ENCODE peak calls at places on chromosomes 2 and 18, in nine cellular contexts. One of them, this sample, is unnamed.

GRCh38 chr2:98911376-98912154 is 24.5 kb downstream of the CRACDL start:
- DNase-seq in activated CD8-positive, alpha-beta memory T cell treated with anti-CD3 and anti-CD28 coated beads for 48 hours: no peak
- DNase-seq in ecto neural progenitor cell: peak
- DNase-seq in SJSA1: no peak
- DNase-seq in iris pigment epithelial cell: peak
- DNase-seq in thoracic aorta: no peak
- DNase-seq in Right ventricle myocardium superior: no peak
- DNase-seq in activated T-cell treated with anti-CD3 and anti-CD28 coated beads for 1 hour: no peak
- DNase-seq in neural crest cell: no peak
- DNase-seq in this sample: no peak

GRCh38 chr2:26123426-26123825 is 49.5 kb upstream of the GAREM2 start:
- DNase-seq in SJSA1: no peak
- DNase-seq in ecto neural progenitor cell: no peak
- DNase-seq in activated T-cell treated with anti-CD3 and anti-CD28 coated beads for 1 hour: no peak
- DNase-seq in Right ventricle myocardium superior: no peak
- DNase-seq in iris pigment epithelial cell: no peak
- DNase-seq in activated CD8-positive, alpha-beta memory T cell treated with anti-CD3 and anti-CD28 coated beads for 48 hours: no peak
- DNase-seq in thoracic aorta: no peak
- DNase-seq in neural crest cell: no peak
- DNase-seq in this sample: no peak

GRCh38 chr18:21740474-21740723 is 193 bp upstream of the MIB1 start:
- DNase-seq in neural crest cell: no peak
- DNase-seq in activated CD8-positive, alpha-beta memory T cell treated with anti-CD3 and anti-CD28 coated beads for 48 hours: no peak
- DNase-seq in ecto neural progenitor cell: no peak
- DNase-seq in thoracic aorta: no peak
- DNase-seq in iris pigment epithelial cell: peak
- DNase-seq in activated T-cell treated with anti-CD3 and anti-CD28 coated beads for 1 hour: no peak
- DNase-seq in Right ventricle myocardium superior: peak
- DNase-seq in SJSA1: no peak
- DNase-seq in this sample: no peak

GRCh38 chr2:38535745-38536506 is 66.8 kb downstream of the HNRNPLL start:
- DNase-seq in activated T-cell treated with anti-CD3 and anti-CD28 coated beads for 1 hour: peak
- DNase-seq in thoracic aorta: no peak
- DNase-seq in iris pigment epithelial cell: peak
- DNase-seq in neural crest cell: peak
- DNase-seq in Right ventricle myocardium superior: peak
- DNase-seq in ecto neural progenitor cell: peak
- DNase-seq in activated CD8-positive, alpha-beta memory T cell treated with anti-CD3 and anti-CD28 coated beads for 48 hours: peak
- DNase-seq in SJSA1: peak
- DNase-seq in this sample: peak

GRCh38 chr2:58010599-58010998 is 36.0 kb upstream of the VRK2 start:
- DNase-seq in activated CD8-positive, alpha-beta memory T cell treated with anti-CD3 and anti-CD28 coated beads for 48 hours: no peak
- DNase-seq in thoracic aorta: no peak
- DNase-seq in iris pigment epithelial cell: no peak
- DNase-seq in SJSA1: no peak
- DNase-seq in ecto neural progenitor cell: no peak
- DNase-seq in neural crest cell: no peak
- DNase-seq in Right ventricle myocardium superior: no peak
- DNase-seq in activated T-cell treated with anti-CD3 and anti-CD28 coated beads for 1 hour: no peak
- DNase-seq in this sample: no peak

GRCh38 chr2:51722311-51722710 is 690.4 kb upstream of the NRXN1 start:
- DNase-seq in SJSA1: no peak
- DNase-seq in thoracic aorta: no peak
- DNase-seq in activated CD8-positive, alpha-beta memory T cell treated with anti-CD3 and anti-CD28 coated beads for 48 hours: no peak
- DNase-seq in Right ventricle myocardium superior: no peak
- DNase-seq in ecto neural progenitor cell: no peak
- DNase-seq in iris pigment epithelial cell: peak
- DNase-seq in neural crest cell: no peak
- DNase-seq in activated T-cell treated with anti-CD3 and anti-CD28 coated beads for 1 hour: no peak
- DNase-seq in this sample: no peak

GRCh38 chr2:7111626-7112025 is 194.4 kb downstream of the RNF144A start:
- DNase-seq in activated CD8-positive, alpha-beta memory T cell treated with anti-CD3 and anti-CD28 coated beads for 48 hours: no peak
- DNase-seq in Right ventricle myocardium superior: no peak
- DNase-seq in iris pigment epithelial cell: no peak
- DNase-seq in thoracic aorta: no peak
- DNase-seq in ecto neural progenitor cell: no peak
- DNase-seq in activated T-cell treated with anti-CD3 and anti-CD28 coated beads for 1 hour: no peak
- DNase-seq in SJSA1: no peak
- DNase-seq in neural crest cell: no peak
- DNase-seq in this sample: no peak

GRCh38 chr2:27664245-27664574 is 521 bp downstream of the SLC4A1AP start:
- DNase-seq in activated CD8-positive, alpha-beta memory T cell treated with anti-CD3 and anti-CD28 coated beads for 48 hours: no peak
- DNase-seq in ecto neural progenitor cell: no peak
- DNase-seq in iris pigment epithelial cell: no peak
- DNase-seq in thoracic aorta: no peak
- DNase-seq in Right ventricle myocardium superior: no peak
- DNase-seq in activated T-cell treated with anti-CD3 and anti-CD28 coated beads for 1 hour: peak
- DNase-seq in neural crest cell: no peak
- DNase-seq in SJSA1: no peak
- DNase-seq in this sample: no peak

GRCh38 chr18:78293516-78293915 is 686.1 kb upstream of the SALL3 start:
- DNase-seq in activated CD8-positive, alpha-beta memory T cell treated with anti-CD3 and anti-CD28 coated beads for 48 hours: no peak
- DNase-seq in Right ventricle myocardium superior: no peak
- DNase-seq in neural crest cell: no peak
- DNase-seq in thoracic aorta: no peak
- DNase-seq in iris pigment epithelial cell: no peak
- DNase-seq in activated T-cell treated with anti-CD3 and anti-CD28 coated beads for 1 hour: no peak
- DNase-seq in SJSA1: no peak
- DNase-seq in ecto neural progenitor cell: no peak
- DNase-seq in this sample: no peak

GRCh38 chr2:173808676-173809075 is 156.5 kb downstream of the SP3 start:
- DNase-seq in SJSA1: no peak
- DNase-seq in activated T-cell treated with anti-CD3 and anti-CD28 coated beads for 1 hour: no peak
- DNase-seq in Right ventricle myocardium superior: no peak
- DNase-seq in activated CD8-positive, alpha-beta memory T cell treated with anti-CD3 and anti-CD28 coated beads for 48 hours: no peak
- DNase-seq in thoracic aorta: no peak
- DNase-seq in iris pigment epithelial cell: no peak
- DNase-seq in neural crest cell: no peak
- DNase-seq in ecto neural progenitor cell: no peak
- DNase-seq in this sample: no peak

GRCh38 chr18:3442894-3443293 is 7.1 kb upstream of the TGIF1 start:
- DNase-seq in ecto neural progenitor cell: no peak
- DNase-seq in Right ventricle myocardium superior: no peak
- DNase-seq in thoracic aorta: no peak
- DNase-seq in neural crest cell: no peak
- DNase-seq in activated T-cell treated with anti-CD3 and anti-CD28 coated beads for 1 hour: no peak
- DNase-seq in SJSA1: no peak
- DNase-seq in activated CD8-positive, alpha-beta memory T cell treated with anti-CD3 and anti-CD28 coated beads for 48 hours: no peak
- DNase-seq in iris pigment epithelial cell: no peak
- DNase-seq in this sample: no peak

GRCh38 chr2:46268196-46268595 is 29.0 kb upstream of the EPAS1 start:
- DNase-seq in neural crest cell: no peak
- DNase-seq in ecto neural progenitor cell: no peak
- DNase-seq in Right ventricle myocardium superior: no peak
- DNase-seq in iris pigment epithelial cell: peak
- DNase-seq in SJSA1: no peak
- DNase-seq in activated CD8-positive, alpha-beta memory T cell treated with anti-CD3 and anti-CD28 coated beads for 48 hours: no peak
- DNase-seq in activated T-cell treated with anti-CD3 and anti-CD28 coated beads for 1 hour: no peak
- DNase-seq in thoracic aorta: no peak
- DNase-seq in this sample: no peak

GRCh38 chr2:31429759-31430438 is 15.4 kb upstream of the XDH start:
- DNase-seq in activated T-cell treated with anti-CD3 and anti-CD28 coated beads for 1 hour: peak
- DNase-seq in activated CD8-positive, alpha-beta memory T cell treated with anti-CD3 and anti-CD28 coated beads for 48 hours: no peak
- DNase-seq in ecto neural progenitor cell: no peak
- DNase-seq in Right ventricle myocardium superior: no peak
- DNase-seq in neural crest cell: no peak
- DNase-seq in SJSA1: no peak
- DNase-seq in iris pigment epithelial cell: peak
- DNase-seq in thoracic aorta: no peak
- DNase-seq in this sample: no peak

GRCh38 chr2:241983571-241984270 is 114.2 kb downstream of the RTP5 start:
- DNase-seq in iris pigment epithelial cell: no peak
- DNase-seq in activated T-cell treated with anti-CD3 and anti-CD28 coated beads for 1 hour: no peak
- DNase-seq in activated CD8-positive, alpha-beta memory T cell treated with anti-CD3 and anti-CD28 coated beads for 48 hours: no peak
- DNase-seq in thoracic aorta: no peak
- DNase-seq in ecto neural progenitor cell: no peak
- DNase-seq in neural crest cell: no peak
- DNase-seq in SJSA1: no peak
- DNase-seq in Right ventricle myocardium superior: no peak
- DNase-seq in this sample: no peak

GRCh38 chr18:42417189-42417588 is 462.2 kb downstream of the PIK3C3 start:
- DNase-seq in ecto neural progenitor cell: no peak
- DNase-seq in activated T-cell treated with anti-CD3 and anti-CD28 coated beads for 1 hour: no peak
- DNase-seq in Right ventricle myocardium superior: no peak
- DNase-seq in neural crest cell: no peak
- DNase-seq in iris pigment epithelial cell: no peak
- DNase-seq in SJSA1: no peak
- DNase-seq in activated CD8-positive, alpha-beta memory T cell treated with anti-CD3 and anti-CD28 coated beads for 48 hours: no peak
- DNase-seq in thoracic aorta: no peak
- DNase-seq in this sample: no peak

GRCh38 chr2:128438091-128438490 is 119.4 kb upstream of the HS6ST1 start:
- DNase-seq in SJSA1: no peak
- DNase-seq in activated CD8-positive, alpha-beta memory T cell treated with anti-CD3 and anti-CD28 coated beads for 48 hours: no peak
- DNase-seq in iris pigment epithelial cell: no peak
- DNase-seq in ecto neural progenitor cell: peak
- DNase-seq in Right ventricle myocardium superior: no peak
- DNase-seq in activated T-cell treated with anti-CD3 and anti-CD28 coated beads for 1 hour: no peak
- DNase-seq in thoracic aorta: no peak
- DNase-seq in neural crest cell: no peak
- DNase-seq in this sample: no peak

GRCh38 chr2:24816884-24817283 is 23.7 kb downstream of the CENPO start:
- DNase-seq in neural crest cell: no peak
- DNase-seq in ecto neural progenitor cell: no peak
- DNase-seq in Right ventricle myocardium superior: no peak
- DNase-seq in activated CD8-positive, alpha-beta memory T cell treated with anti-CD3 and anti-CD28 coated beads for 48 hours: no peak
- DNase-seq in thoracic aorta: no peak
- DNase-seq in SJSA1: peak
- DNase-seq in activated T-cell treated with anti-CD3 and anti-CD28 coated beads for 1 hour: no peak
- DNase-seq in iris pigment epithelial cell: peak
- DNase-seq in this sample: no peak

GRCh38 chr18:22482948-22483347 is 65.2 kb upstream of the CTAGE1 start:
- DNase-seq in SJSA1: no peak
- DNase-seq in Right ventricle myocardium superior: no peak
- DNase-seq in ecto neural progenitor cell: no peak
- DNase-seq in thoracic aorta: no peak
- DNase-seq in activated CD8-positive, alpha-beta memory T cell treated with anti-CD3 and anti-CD28 coated beads for 48 hours: no peak
- DNase-seq in neural crest cell: no peak
- DNase-seq in activated T-cell treated with anti-CD3 and anti-CD28 coated beads for 1 hour: no peak
- DNase-seq in iris pigment epithelial cell: no peak
- DNase-seq in this sample: no peak

GRCh38 chr2:221708916-221709315 is 136.8 kb upstream of the EPHA4 start:
- DNase-seq in ecto neural progenitor cell: no peak
- DNase-seq in SJSA1: no peak
- DNase-seq in thoracic aorta: no peak
- DNase-seq in activated T-cell treated with anti-CD3 and anti-CD28 coated beads for 1 hour: no peak
- DNase-seq in Right ventricle myocardium superior: no peak
- DNase-seq in neural crest cell: no peak
- DNase-seq in iris pigment epithelial cell: no peak
- DNase-seq in activated CD8-positive, alpha-beta memory T cell treated with anti-CD3 and anti-CD28 coated beads for 48 hours: no peak
- DNase-seq in this sample: no peak

GRCh38 chr2:101418704-101419663 is 31.7 kb upstream of the CREG2 start:
- DNase-seq in Right ventricle myocardium superior: no peak
- DNase-seq in SJSA1: peak
- DNase-seq in activated T-cell treated with anti-CD3 and anti-CD28 coated beads for 1 hour: peak
- DNase-seq in neural crest cell: peak
- DNase-seq in iris pigment epithelial cell: peak
- DNase-seq in activated CD8-positive, alpha-beta memory T cell treated with anti-CD3 and anti-CD28 coated beads for 48 hours: no peak
- DNase-seq in ecto neural progenitor cell: no peak
- DNase-seq in thoracic aorta: no peak
- DNase-seq in this sample: peak